ENCODE peak calls at places on chromosomes 13 and 19, in five cellular contexts. One of them, this sample, is unnamed.

GRCh38 chr13:29677627-29678026 is 82.1 kb upstream of the SLC7A1 start:
- DNase-seq in lower leg skin: no peak
- DNase-seq in tibial nerve: no peak
- DNase-seq in transverse colon: no peak
- DNase-seq in CD8-positive, alpha-beta T cell: no peak
- DNase-seq in this sample: no peak

GRCh38 chr13:42968906-42969305 is 23.1 kb downstream of the EPSTI1 start:
- DNase-seq in transverse colon: peak
- DNase-seq in lower leg skin: no peak
- DNase-seq in tibial nerve: no peak
- DNase-seq in CD8-positive, alpha-beta T cell: no peak
- DNase-seq in this sample: no peak

GRCh38 chr13:22648325-22648758 is 532.4 kb upstream of the SGCG start:
- DNase-seq in tibial nerve: peak
- DNase-seq in transverse colon: no peak
- DNase-seq in lower leg skin: no peak
- DNase-seq in CD8-positive, alpha-beta T cell: no peak
- DNase-seq in this sample: no peak

GRCh38 chr13:73220966-73221720 is 162.3 kb downstream of the KLF5 start:
- DNase-seq in lower leg skin: no peak
- DNase-seq in tibial nerve: no peak
- DNase-seq in CD8-positive, alpha-beta T cell: no peak
- DNase-seq in transverse colon: peak
- DNase-seq in this sample: no peak

GRCh38 chr13:60351326-60351725 is 45.7 kb upstream of the TDRD3 start:
- DNase-seq in transverse colon: no peak
- DNase-seq in lower leg skin: no peak
- DNase-seq in tibial nerve: peak
- DNase-seq in CD8-positive, alpha-beta T cell: no peak
- DNase-seq in this sample: no peak

GRCh38 chr19:406121-406711 is 2.7 kb downstream of the C2CD4C start:
- DNase-seq in CD8-positive, alpha-beta T cell: no peak
- DNase-seq in tibial nerve: no peak
- DNase-seq in transverse colon: no peak
- DNase-seq in lower leg skin: no peak
- DNase-seq in this sample: no peak

GRCh38 chr13:33016414-33017409 is at the start of gene KL:
- DNase-seq in tibial nerve: no peak
- DNase-seq in transverse colon: peak
- DNase-seq in CD8-positive, alpha-beta T cell: no peak
- DNase-seq in lower leg skin: peak
- DNase-seq in this sample: no peak

GRCh38 chr19:12202250-12202649 is 39.4 kb downstream of the ZNF136 start:
- DNase-seq in lower leg skin: peak
- DNase-seq in CD8-positive, alpha-beta T cell: peak
- DNase-seq in tibial nerve: no peak
- DNase-seq in transverse colon: peak
- DNase-seq in this sample: no peak

GRCh38 chr13:39451301-39451700 is 151.7 kb downstream of the LHFPL6 start:
- DNase-seq in lower leg skin: no peak
- DNase-seq in tibial nerve: peak
- DNase-seq in CD8-positive, alpha-beta T cell: no peak
- DNase-seq in transverse colon: no peak
- DNase-seq in this sample: no peak

GRCh38 chr19:15323496-15324235 is 8.7 kb downstream of the BRD4 start:
- DNase-seq in tibial nerve: peak
- DNase-seq in transverse colon: peak
- DNase-seq in CD8-positive, alpha-beta T cell: no peak
- DNase-seq in lower leg skin: peak
- DNase-seq in this sample: no peak

GRCh38 chr19:51676566-51677083 is 16.5 kb upstream of the SPACA6 start:
- DNase-seq in transverse colon: no peak
- DNase-seq in CD8-positive, alpha-beta T cell: no peak
- DNase-seq in lower leg skin: no peak
- DNase-seq in tibial nerve: no peak
- DNase-seq in this sample: no peak

GRCh38 chr13:109892101-109892500 is 105.7 kb upstream of the IRS2 start:
- DNase-seq in lower leg skin: no peak
- DNase-seq in CD8-positive, alpha-beta T cell: no peak
- DNase-seq in tibial nerve: no peak
- DNase-seq in transverse colon: no peak
- DNase-seq in this sample: no peak

GRCh38 chr13:102020611-102021216 is 381.1 kb downstream of the FGF14 start:
- DNase-seq in tibial nerve: no peak
- DNase-seq in transverse colon: no peak
- DNase-seq in lower leg skin: no peak
- DNase-seq in CD8-positive, alpha-beta T cell: no peak
- DNase-seq in this sample: no peak

GRCh38 chr13:50732712-50733111 is 110.8 kb downstream of the DLEU7 start:
- DNase-seq in transverse colon: no peak
- DNase-seq in CD8-positive, alpha-beta T cell: no peak
- DNase-seq in tibial nerve: no peak
- DNase-seq in lower leg skin: no peak
- DNase-seq in this sample: no peak

GRCh38 chr13:25249001-25249543 is 38.2 kb downstream of the MTMR6 start:
- DNase-seq in tibial nerve: peak
- DNase-seq in transverse colon: no peak
- DNase-seq in lower leg skin: no peak
- DNase-seq in CD8-positive, alpha-beta T cell: no peak
- DNase-seq in this sample: no peak

GRCh38 chr13:61128850-61129645 is 286.6 kb downstream of the PCDH20 start:
- DNase-seq in CD8-positive, alpha-beta T cell: no peak
- DNase-seq in lower leg skin: no peak
- DNase-seq in tibial nerve: no peak
- DNase-seq in transverse colon: no peak
- DNase-seq in this sample: no peak

GRCh38 chr19:50047686-50048085 is 21.9 kb downstream of the ZNF473 start:
- DNase-seq in transverse colon: no peak
- DNase-seq in lower leg skin: no peak
- DNase-seq in tibial nerve: no peak
- DNase-seq in CD8-positive, alpha-beta T cell: no peak
- DNase-seq in this sample: no peak

GRCh38 chr19:46975011-46975917 is 44.4 kb upstream of the NPAS1 start:
- DNase-seq in CD8-positive, alpha-beta T cell: no peak
- DNase-seq in transverse colon: no peak
- DNase-seq in tibial nerve: no peak
- DNase-seq in lower leg skin: no peak
- DNase-seq in this sample: no peak

GRCh38 chr19:6059996-6060599 is 50.2 kb downstream of the RFX2 start:
- DNase-seq in lower leg skin: peak
- DNase-seq in CD8-positive, alpha-beta T cell: peak
- DNase-seq in tibial nerve: no peak
- DNase-seq in transverse colon: peak
- DNase-seq in this sample: peak
- H3K4me3 ChIP-seq in lower leg skin: no peak
- H3K4me3 ChIP-seq in CD8-positive, alpha-beta T cell: no peak
- H3K4me3 ChIP-seq in tibial nerve: no peak
- H3K4me3 ChIP-seq in transverse colon: no peak
- H3K4me3 ChIP-seq in this sample: no peak

DNA sequence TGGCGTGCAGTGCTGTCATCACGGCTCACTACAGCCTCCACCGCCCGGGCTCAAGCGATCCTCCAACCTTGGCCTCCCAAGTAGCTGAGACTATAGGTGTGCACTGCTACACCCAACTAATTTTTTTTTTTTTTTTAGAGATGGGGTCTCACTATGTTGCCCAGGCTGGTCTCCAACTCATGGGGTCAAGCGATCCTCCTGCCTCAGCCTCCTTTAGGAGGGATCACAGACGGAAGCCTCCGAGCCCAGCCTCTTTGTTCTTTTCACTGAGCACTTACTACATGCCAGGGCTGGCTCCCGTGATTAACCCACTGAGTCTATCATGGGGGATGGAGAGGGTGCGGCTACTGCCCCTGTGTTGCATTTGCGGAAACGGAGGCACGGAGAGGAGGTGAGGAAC is 12.9 kb upstream of the CACTIN start:
- DNase-seq in tibial nerve: no peak
- DNase-seq in lower leg skin: no peak
- DNase-seq in transverse colon: no peak
- DNase-seq in CD8-positive, alpha-beta T cell: no peak
- DNase-seq in this sample: no peak
- TF ChIP-seq CTCF in tibial nerve: no peak
- TF ChIP-seq CTCF in lower leg skin: no peak
- TF ChIP-seq CTCF in transverse colon: no peak
- TF ChIP-seq CTCF in CD8-positive, alpha-beta T cell: no peak
- TF ChIP-seq CTCF in this sample: no peak

GRCh38 chr19:3873151-3873550 is 4.3 kb upstream of the ZFR2 start:
- DNase-seq in lower leg skin: no peak
- DNase-seq in transverse colon: no peak
- DNase-seq in CD8-positive, alpha-beta T cell: no peak
- DNase-seq in tibial nerve: no peak
- DNase-seq in this sample: no peak

GRCh38 chr19:3868770-3869456 is at the start of gene ZFR2:
- DNase-seq in transverse colon: no peak
- DNase-seq in lower leg skin: no peak
- DNase-seq in tibial nerve: no peak
- DNase-seq in CD8-positive, alpha-beta T cell: no peak
- DNase-seq in this sample: no peak

GRCh38 chr19:3863648-3864047 is 5.2 kb downstream of the ZFR2 start:
- DNase-seq in transverse colon: no peak
- DNase-seq in lower leg skin: no peak
- DNase-seq in CD8-positive, alpha-beta T cell: no peak
- DNase-seq in tibial nerve: no peak
- DNase-seq in this sample: no peak

GRCh38 chr19:3866798-3867638 is 1.8 kb downstream of the ZFR2 start:
- DNase-seq in lower leg skin: no peak
- DNase-seq in CD8-positive, alpha-beta T cell: no peak
- DNase-seq in tibial nerve: no peak
- DNase-seq in transverse colon: no peak
- DNase-seq in this sample: no peak

DNA sequence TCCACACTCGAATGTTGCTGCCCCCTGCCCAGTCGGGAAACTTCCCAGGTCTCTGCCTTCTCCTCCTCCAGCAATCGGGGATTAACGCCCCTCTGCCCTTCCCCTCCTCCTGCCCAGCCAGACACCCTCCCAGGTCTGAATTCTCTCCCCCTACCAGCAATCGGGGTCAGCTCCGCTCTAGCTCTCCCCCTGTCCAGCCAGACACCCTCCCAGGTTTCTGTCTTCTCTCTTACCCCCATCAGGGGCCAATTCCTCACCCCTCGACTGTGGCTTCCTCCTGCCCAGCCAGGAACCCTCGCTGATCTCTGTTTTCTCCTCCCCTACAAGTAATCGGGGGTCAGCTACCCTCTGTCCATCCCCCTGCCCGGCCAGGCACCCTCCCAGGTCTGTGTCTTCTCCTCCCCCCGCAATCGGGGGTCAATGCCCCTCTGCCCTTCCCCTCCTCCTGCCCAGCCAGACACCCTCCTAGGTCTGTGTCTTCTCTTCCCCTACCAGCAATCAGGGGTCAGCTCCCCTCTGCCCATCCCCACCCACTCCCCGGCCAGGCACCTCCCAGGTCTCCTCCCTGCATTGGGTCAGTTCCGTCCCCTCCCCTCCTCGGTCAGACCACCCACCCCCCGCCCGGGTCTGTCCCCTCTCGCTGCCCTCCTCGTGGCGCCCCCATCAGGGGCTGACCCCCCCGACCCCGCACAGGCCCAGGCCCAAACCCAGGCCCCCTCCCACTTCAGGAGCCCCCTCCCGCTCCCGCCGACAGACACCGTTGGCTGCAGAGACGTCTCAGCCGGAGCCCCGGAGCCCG is 668 bp downstream of the ZFR2 start:
- DNase-seq in transverse colon: no peak
- DNase-seq in tibial nerve: no peak
- DNase-seq in lower leg skin: no peak
- DNase-seq in CD8-positive, alpha-beta T cell: no peak
- DNase-seq in this sample: no peak
- H3K4me3 ChIP-seq in transverse colon: no peak
- H3K4me3 ChIP-seq in tibial nerve: no peak
- H3K4me3 ChIP-seq in lower leg skin: no peak
- H3K4me3 ChIP-seq in CD8-positive, alpha-beta T cell: no peak
- H3K4me3 ChIP-seq in this sample: no peak

GRCh38 chr13:21318891-21319532 is 140.1 kb downstream of the ZDHHC20 start:
- DNase-seq in tibial nerve: no peak
- DNase-seq in transverse colon: no peak
- DNase-seq in lower leg skin: no peak
- DNase-seq in CD8-positive, alpha-beta T cell: no peak
- DNase-seq in this sample: no peak

GRCh38 chr13:21320642-21321034 is 138.5 kb downstream of the ZDHHC20 start:
- DNase-seq in tibial nerve: no peak
- DNase-seq in CD8-positive, alpha-beta T cell: no peak
- DNase-seq in transverse colon: no peak
- DNase-seq in lower leg skin: no peak
- DNase-seq in this sample: no peak

GRCh38 chr13:21322304-21322965 is 136.7 kb downstream of the ZDHHC20 start:
- DNase-seq in lower leg skin: no peak
- DNase-seq in tibial nerve: no peak
- DNase-seq in CD8-positive, alpha-beta T cell: no peak
- DNase-seq in transverse colon: no peak
- DNase-seq in this sample: no peak

GRCh38 chr13:21321269-21321668 is 137.8 kb downstream of the ZDHHC20 start:
- DNase-seq in lower leg skin: no peak
- DNase-seq in transverse colon: no peak
- DNase-seq in CD8-positive, alpha-beta T cell: no peak
- DNase-seq in tibial nerve: no peak
- DNase-seq in this sample: no peak

GRCh38 chr13:21319869-21320641 is 139.0 kb downstream of the ZDHHC20 start:
- DNase-seq in CD8-positive, alpha-beta T cell: no peak
- DNase-seq in tibial nerve: no peak
- DNase-seq in transverse colon: no peak
- DNase-seq in lower leg skin: no peak
- DNase-seq in this sample: no peak
- TF ChIP-seq CTCF in CD8-positive, alpha-beta T cell: no peak
- TF ChIP-seq CTCF in tibial nerve: no peak
- TF ChIP-seq CTCF in transverse colon: no peak
- TF ChIP-seq CTCF in lower leg skin: no peak
- TF ChIP-seq CTCF in this sample: no peak

DNA sequence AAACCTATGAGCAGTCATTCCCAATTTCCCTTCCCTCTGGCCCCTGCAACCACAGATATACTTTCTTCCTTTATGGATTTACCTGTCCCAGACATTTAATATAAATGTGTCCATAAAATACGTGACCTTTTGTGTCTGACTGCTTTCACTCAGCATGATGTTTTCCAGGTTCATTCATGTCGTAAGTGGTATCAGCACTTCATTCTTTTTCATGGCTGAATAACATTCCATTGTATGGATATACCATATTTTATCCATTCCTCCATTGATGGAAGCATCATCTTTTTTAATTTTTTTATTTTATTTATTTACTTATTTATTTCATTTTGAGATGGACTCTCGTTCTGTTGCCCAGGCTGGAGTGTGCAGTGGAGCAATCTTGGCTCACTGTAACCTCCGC is 8.0 kb upstream of the PPP6R1 start:
- DNase-seq in tibial nerve: no peak
- DNase-seq in CD8-positive, alpha-beta T cell: no peak
- DNase-seq in lower leg skin: no peak
- DNase-seq in transverse colon: no peak
- DNase-seq in this sample: no peak
- H3K4me3 ChIP-seq in tibial nerve: no peak
- H3K4me3 ChIP-seq in CD8-positive, alpha-beta T cell: no peak
- H3K4me3 ChIP-seq in lower leg skin: no peak
- H3K4me3 ChIP-seq in transverse colon: no peak
- H3K4me3 ChIP-seq in this sample: no peak